ENCODE peak calls at places on chromosomes 11 and 22, in nine cellular contexts. K is small intestine, G is fibroblast of lung, N is pancreas, O is aorta, U is sigmoid colon, I is OCI-LY7, Z is heart left ventricle, M is adipocyte. T is an unnamed sample. For H3K4me1, the result is how much of the 10 kb centered on the place peaks cover.

GRCh38 chr22:18136563-18137320 is 13.2 kb upstream of the USP18 start:
- DNase-seq in K (no peak), G (no peak), N (no peak), O (no peak), U (no peak), I (no peak), Z (no peak), M (no peak), T (no peak)

GRCh38 chr22:30224161-30224857 is 22.2 kb downstream of the LIF start:
- DNase-seq in K (no peak), G (no peak), N (no peak), O (no peak), U (no peak), I (no peak), Z (no peak), M (peak), T (no peak)

GRCh38 chr11:128692750-128693578 is 908 bp upstream of the FLI1 start:
- DNase-seq in K (no peak), G (peak), N (no peak), O (peak), U (no peak), I (peak), Z (peak), M (peak), T (no peak)

GRCh38 chr11:36753960-36754359 is 155.9 kb upstream of the RAG2 start:
- DNase-seq in K (no peak), G (no peak), N (no peak), O (no peak), U (no peak), I (no peak), Z (no peak), M (no peak), T (no peak)

GRCh38 chr11:131372243-131372930 is 2.0 kb downstream of the NTM start:
- DNase-seq in K (no peak), G (no peak), N (no peak), O (no peak), U (no peak), I (no peak), Z (no peak), M (no peak), T (no peak)

GRCh38 chr11:9169595-9170295 is 78.3 kb upstream of the SCUBE2 start:
- DNase-seq in K (no peak), G (no peak), N (no peak), O (no peak), U (no peak), I (no peak), Z (no peak), M (no peak), T (no peak)

GRCh38 chr11:78049348-78049747 is 14.3 kb upstream of the THRSP start:
- DNase-seq in K (no peak), G (no peak), N (no peak), O (no peak), U (no peak), I (no peak), Z (no peak), M (no peak), T (no peak)

GRCh38 chr22:47602732-47603131 is 840.3 kb downstream of the TBC1D22A start:
- DNase-seq in K (no peak), G (no peak), N (no peak), O (no peak), U (peak), I (no peak), Z (no peak), M (no peak), T (no peak)

GRCh38 chr22:17920145-17920605 is 104.2 kb downstream of the MICAL3 start:
- DNase-seq in K (peak), G (peak), N (no peak), O (peak), U (no peak), I (no peak), Z (peak), M (no peak), T (no peak)

GRCh38 chr11:128282053-128282452 is 305.3 kb downstream of the ETS1 start:
- DNase-seq in K (no peak), G (no peak), N (no peak), O (no peak), U (no peak), I (no peak), Z (no peak), M (no peak), T (no peak)

GRCh38 chr11:124569697-124570096 is at the start of gene OR8A1:
- DNase-seq in K (no peak), G (no peak), N (no peak), O (no peak), U (no peak), I (no peak), Z (no peak), M (no peak), T (no peak)

GRCh38 chr11:3823303-3823702 is 14.9 kb downstream of the PGAP2 start:
- DNase-seq in K (no peak), G (peak), N (no peak), O (no peak), U (no peak), I (no peak), Z (peak), M (peak), T (no peak)

GRCh38 chr11:102560555-102561011 is 30.0 kb upstream of the MMP7 start:
- DNase-seq in K (peak), G (peak), N (no peak), O (no peak), U (peak), I (peak), Z (no peak), M (peak), T (no peak)

GRCh38 chr11:134452026-134452848 is 40.2 kb upstream of the B3GAT1 start:
- DNase-seq in K (no peak), G (no peak), N (no peak), O (no peak), U (peak), I (no peak), Z (no peak), M (no peak), T (no peak)

GRCh38 chr11:40293655-40294342 is 1165.7 kb downstream of the LRRC4C start:
- DNase-seq in K (peak), G (peak), N (peak), O (peak), U (peak), I (peak), Z (peak), M (peak), T (peak)

GRCh38 chr22:31431950-31432349 is 32.5 kb downstream of the DRG1 start:
- DNase-seq in K (no peak), G (no peak), N (no peak), O (no peak), U (no peak), I (no peak), Z (no peak), M (no peak), T (no peak)

GRCh38 chr11:61756452-61757212 is 4.2 kb downstream of the MYRF start:
- DNase-seq in K (peak), G (peak), N (peak), O (no peak), U (no peak), I (no peak), Z (no peak), M (no peak), T (no peak)

GRCh38 chr11:75465701-75466531 is 32.9 kb upstream of the KLHL35 start:
- DNase-seq in K (no peak), G (no peak), N (no peak), O (no peak), U (no peak), I (no peak), Z (no peak), M (peak), T (no peak)

GRCh38 chr11:62054484-62055121 is 69.2 kb upstream of the INCENP start:
- DNase-seq in K (peak), G (peak), N (peak), O (no peak), U (peak), I (peak), Z (no peak), M (peak), T (peak)

GRCh38 chr11:75212463-75212862 is 28.1 kb upstream of the TPBGL start:
- DNase-seq in K (no peak), G (no peak), N (peak), O (no peak), U (no peak), I (no peak), Z (no peak), M (no peak), T (no peak)

GRCh38 chr22:29313126-29314071 is 2.1 kb downstream of the RASL10A start:
- DNase-seq in K (peak), G (peak), N (no peak), O (peak), U (peak), I (no peak), Z (no peak), M (no peak), T (no peak)

GRCh38 chr11:69546735-69547370 is 65.4 kb downstream of the LINC01488 start:
- DNase-seq in K (peak), G (no peak), N (no peak), O (peak), U (peak), I (no peak), Z (no peak), M (no peak), T (no peak)

GRCh38 chr11:3341298-3341697 is 37.6 kb downstream of the ZNF195 start:
- DNase-seq in K (peak), G (peak), N (peak), O (peak), U (no peak), I (peak), Z (no peak), M (peak), T (no peak)

GRCh38 chr11:17887779-17888178 is 125.1 kb downstream of the SERGEF start:
- DNase-seq in K (no peak), G (no peak), N (no peak), O (no peak), U (no peak), I (no peak), Z (no peak), M (no peak), T (no peak)

GRCh38 chr11:112582366-112582765 is 321.7 kb upstream of the PLET1 start:
- DNase-seq in K (no peak), G (no peak), N (no peak), O (no peak), U (no peak), I (no peak), Z (no peak), M (no peak), T (no peak)

GRCh38 chr11:18393581-18394299 is 623 bp upstream of the LDHA start:
- DNase-seq in K (no peak), G (no peak), N (no peak), O (no peak), U (no peak), I (no peak), Z (peak), M (no peak), T (no peak)

GRCh38 chr11:99068832-99069231 is 48.1 kb downstream of the CNTN5 start:
- DNase-seq in K (no peak), G (no peak), N (no peak), O (no peak), U (no peak), I (no peak), Z (no peak), M (no peak), T (no peak)

GRCh38 chr11:13595166-13595565 is 73.3 kb upstream of the FAR1 start:
- DNase-seq in K (no peak), G (no peak), N (no peak), O (no peak), U (no peak), I (no peak), Z (no peak), M (peak), T (no peak)

GRCh38 chr11:124199702-124200101 is 16.6 kb downstream of the OR10D3 start:
- DNase-seq in K (no peak), G (peak), N (no peak), O (no peak), U (no peak), I (no peak), Z (no peak), M (peak), T (no peak)

GRCh38 chr11:62708423-62709261 is 1.2 kb downstream of the GNG3 start:
- DNase-seq in K (peak), G (no peak), N (peak), O (no peak), U (peak), I (no peak), Z (no peak), M (no peak), T (peak)

GRCh38 chr11:90250970-90251369 is 28.1 kb upstream of the CHORDC1 start:
- DNase-seq in K (no peak), G (no peak), N (no peak), O (no peak), U (no peak), I (no peak), Z (no peak), M (no peak), T (no peak)

GRCh38 chr11:66277475-66278391 is at the start of gene CNIH2:
- DNase-seq in K (peak), G (no peak), N (no peak), O (no peak), U (no peak), I (peak), Z (no peak), M (peak), T (no peak)

GRCh38 chr11:22795914-22796313 is 33.7 kb downstream of the SVIP start:
- DNase-seq in K (no peak), G (no peak), N (no peak), O (no peak), U (no peak), I (no peak), Z (no peak), M (no peak), T (no peak)

GRCh38 chr11:66133216-66133775 is 63.2 kb downstream of the PACS1 start:
- DNase-seq in K (no peak), G (no peak), N (no peak), O (no peak), U (no peak), I (peak), Z (no peak), M (no peak), T (no peak)

GRCh38 chr11:2377511-2378443 is 667 bp downstream of the CD81 start:
- DNase-seq in K (no peak), G (peak), N (peak), O (peak), U (peak), I (peak), Z (peak), M (peak), T (peak)

GRCh38 chr11:235180-235997 is 753 bp downstream of the SIRT3 start:
- DNase-seq in K (peak), G (peak), N (no peak), O (no peak), U (peak), I (no peak), Z (no peak), M (no peak), T (no peak)

GRCh38 chr11:122165972-122166371 is 50.0 kb upstream of the BLID start:
- DNase-seq in K (no peak), G (no peak), N (no peak), O (no peak), U (no peak), I (no peak), Z (no peak), M (peak), T (no peak)

GRCh38 chr11:6204708-6205107 is 649 bp upstream of the C11orf42 start:
- DNase-seq in K (no peak), G (peak), N (no peak), O (no peak), U (no peak), I (no peak), Z (no peak), M (peak), T (no peak)

DNA sequence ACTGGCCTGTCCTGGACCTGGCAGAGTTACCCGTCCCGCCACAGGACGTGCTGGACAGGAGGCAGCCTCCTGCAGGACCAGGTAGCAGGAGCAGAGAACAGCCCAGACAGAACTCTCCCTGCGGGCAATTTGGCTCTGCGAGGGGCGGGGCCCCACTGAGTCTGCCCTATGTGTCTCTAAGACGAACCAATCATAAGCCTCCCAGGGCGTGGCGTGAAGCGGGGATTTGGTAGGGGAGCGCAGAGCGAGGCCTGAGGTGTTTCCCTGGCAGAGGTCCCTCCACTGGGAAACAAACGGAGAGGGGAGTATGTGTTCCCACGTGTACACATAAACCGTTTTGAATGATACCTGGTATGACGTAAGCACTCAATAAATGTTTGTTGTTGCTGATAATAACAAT is 7.4 kb downstream of the CD82 start:
- DNase-seq in K (peak), G (no peak), N (peak), O (no peak), U (no peak), I (no peak), Z (no peak), M (no peak), T (no peak)
- H3K4me1 ChIP-seq in K (under half), G (under half), N (under half), O (under half), U (under half), I (under half), Z (half or more), M (under half), T (under half)

GRCh38 chr11:1306186-1307162 is 3.0 kb downstream of the TOLLIP start:
- DNase-seq in K (no peak), G (no peak), N (no peak), O (no peak), U (no peak), I (no peak), Z (no peak), M (no peak), T (no peak)

GRCh38 chr11:1308745-1309497 is 511 bp downstream of the TOLLIP start:
- DNase-seq in K (no peak), G (peak), N (no peak), O (peak), U (no peak), I (no peak), Z (no peak), M (peak), T (no peak)

GRCh38 chr11:1307163-1307870 is 2.1 kb downstream of the TOLLIP start:
- DNase-seq in K (no peak), G (no peak), N (no peak), O (no peak), U (no peak), I (no peak), Z (no peak), M (no peak), T (no peak)

GRCh38 chr11:1309498-1310314 is at the start of gene TOLLIP:
- DNase-seq in K (peak), G (peak), N (peak), O (peak), U (peak), I (peak), Z (peak), M (peak), T (peak)

GRCh38 chr11:1307998-1308744 is 1.3 kb downstream of the TOLLIP start:
- DNase-seq in K (no peak), G (no peak), N (peak), O (no peak), U (no peak), I (no peak), Z (no peak), M (peak), T (peak)
- H3K4me1 ChIP-seq in K (under half), G (under half), N (half or more), O (under half), U (under half), I (under half), Z (under half), M (under half), T (under half)

DNA sequence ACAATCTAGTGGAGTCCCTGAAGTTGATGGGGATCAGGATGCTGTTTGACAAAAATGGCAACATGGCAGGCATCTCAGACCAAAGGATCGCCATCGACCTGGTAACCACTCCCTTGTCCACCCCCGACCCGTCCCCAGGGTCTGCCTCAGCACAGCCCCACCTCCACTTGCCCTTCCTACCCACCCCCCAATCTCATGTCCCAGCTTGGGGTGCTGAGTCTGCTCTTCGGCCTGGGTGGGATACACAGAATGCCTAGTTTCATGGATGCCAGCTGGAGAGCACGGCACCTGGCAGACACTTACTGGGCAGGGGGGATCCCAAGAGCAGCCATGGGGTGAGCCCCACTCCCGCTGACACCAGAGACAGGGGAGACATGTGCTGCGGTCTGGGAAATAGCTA is 12.1 kb downstream of the SERPIND1 start:
- DNase-seq in K (no peak), G (no peak), N (no peak), O (no peak), U (no peak), I (no peak), Z (no peak), M (no peak), T (no peak)
- H3K4me1 ChIP-seq in K (under half), G (under half), N (under half), O (under half), U (under half), I (under half), Z (under half), M (under half), T (under half)

DNA sequence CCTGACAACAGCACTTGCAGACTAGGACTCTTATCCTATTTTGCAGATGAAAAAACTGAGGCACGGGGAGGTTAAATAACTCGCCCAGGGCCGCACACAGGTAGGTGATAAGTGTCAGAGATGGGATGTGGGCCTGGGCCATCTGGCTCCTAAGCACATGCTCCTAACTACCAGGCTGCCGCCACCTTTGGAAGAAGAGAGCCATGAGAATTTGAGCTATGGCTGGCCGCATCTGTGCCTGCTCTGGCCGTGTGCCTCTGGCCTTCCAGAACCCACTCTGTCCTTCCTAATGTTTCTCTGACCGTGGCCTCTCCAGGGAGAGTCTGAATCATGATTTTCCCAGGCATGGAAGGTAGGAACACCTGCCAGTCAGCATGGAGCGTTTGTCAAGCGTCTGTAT is 15.3 kb upstream of the IL2RB start:
- DNase-seq in K (no peak), G (no peak), N (no peak), O (no peak), U (no peak), I (no peak), Z (no peak), M (no peak), T (no peak)
- H3K4me1 ChIP-seq in K (under half), G (under half), N (under half), O (under half), U (under half), I (under half), Z (under half), M (under half), T (under half)

GRCh38 chr11:44947114-44947513 is 3.6 kb downstream of the TP53I11 start:
- DNase-seq in K (no peak), G (no peak), N (no peak), O (no peak), U (no peak), I (no peak), Z (no peak), M (no peak), T (no peak)

GRCh38 chr11:44944181-44944852 is 6.4 kb downstream of the TP53I11 start:
- DNase-seq in K (no peak), G (no peak), N (no peak), O (no peak), U (no peak), I (no peak), Z (no peak), M (no peak), T (no peak)

GRCh38 chr11:44946268-44946667 is 4.4 kb downstream of the TP53I11 start:
- DNase-seq in K (no peak), G (no peak), N (no peak), O (peak), U (peak), I (no peak), Z (peak), M (no peak), T (no peak)

GRCh38 chr11:44944853-44945235 is 5.8 kb downstream of the TP53I11 start:
- DNase-seq in K (no peak), G (no peak), N (no peak), O (no peak), U (no peak), I (no peak), Z (no peak), M (no peak), T (no peak)

DNA sequence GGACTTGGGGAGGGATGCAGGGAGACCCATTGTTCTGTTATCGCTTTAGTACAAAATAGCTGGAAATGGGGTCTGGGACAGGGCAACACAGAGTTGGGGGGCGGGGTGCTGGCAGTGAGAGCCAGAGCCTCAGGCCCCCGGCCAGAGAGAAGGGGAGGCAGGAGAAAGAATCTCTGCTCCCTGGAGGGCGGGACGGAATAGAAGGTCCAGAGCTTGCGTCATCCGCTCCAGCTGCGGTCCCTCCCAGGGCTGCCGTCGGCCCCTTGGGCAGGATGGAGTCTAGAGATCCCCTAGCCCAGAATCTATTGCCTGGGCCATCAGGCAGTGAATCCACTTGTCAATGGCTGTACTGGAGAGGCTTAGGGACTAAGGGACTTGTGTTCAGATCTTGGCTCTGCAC is 5.0 kb downstream of the TP53I11 start:
- DNase-seq in K (no peak), G (no peak), N (no peak), O (no peak), U (peak), I (no peak), Z (peak), M (no peak), T (peak)
- H3K4me1 ChIP-seq in K (under half), G (under half), N (under half), O (under half), U (under half), I (under half), Z (half or more), M (half or more), T (under half)